ENCODE peak calls at places on chromosomes 13 and 19, in five cellular contexts. J is IMR-90, L is mesendoderm, Q is H9, X is mesenchymal stem cell. U is an unnamed sample.

GRCh38 chr19:48719263-48720171 is at the start of gene MAMSTR:
- DNase-seq in J (no peak), L (no peak), Q (peak), X (no peak), U (no peak)

GRCh38 chr13:72853000-72853399 is 71.1 kb downstream of the PIBF1 start:
- DNase-seq in J (peak), L (no peak), Q (no peak), X (no peak), U (no peak)

GRCh38 chr13:101698400-101698799 is 245.9 kb downstream of the ITGBL1 start:
- DNase-seq in J (peak), L (no peak), Q (no peak), X (no peak), U (no peak)

GRCh38 chr13:104024416-104025170 is 958.4 kb upstream of the SLC10A2 start:
- DNase-seq in J (peak), L (no peak), Q (no peak), X (peak), U (no peak)

GRCh38 chr13:113548171-113548641 is 36.3 kb upstream of the TFDP1 start:
- DNase-seq in J (no peak), L (no peak), Q (peak), X (no peak), U (no peak)

GRCh38 chr13:34076943-34077703 is 259.2 kb downstream of the RFC3 start:
- DNase-seq in J (peak), L (peak), Q (no peak), X (peak), U (no peak)

GRCh38 chr19:30864460-30865215 is 484.6 kb downstream of the TSHZ3 start:
- DNase-seq in J (no peak), L (no peak), Q (peak), X (no peak), U (no peak)

GRCh38 chr13:107450426-107450825 is 764.9 kb downstream of the LIG4 start:
- DNase-seq in J (peak), L (no peak), Q (no peak), X (no peak), U (no peak)

GRCh38 chr19:13291913-13292312 is 141.7 kb downstream of the IER2 start:
- DNase-seq in J (no peak), L (no peak), Q (no peak), X (no peak), U (no peak)

GRCh38 chr19:46975011-46975917 is 44.4 kb upstream of the NPAS1 start:
- DNase-seq in J (no peak), L (peak), Q (no peak), X (peak), U (no peak)

GRCh38 chr19:9538183-9539058 is at the start of gene ZNF426:
- DNase-seq in J (peak), L (peak), Q (peak), X (peak), U (peak)

GRCh38 chr13:98651716-98652115 is 74.8 kb upstream of the STK24 start:
- DNase-seq in J (no peak), L (no peak), Q (no peak), X (no peak), U (no peak)

GRCh38 chr19:17307876-17308377 is 1.4 kb upstream of the DDA1 start:
- DNase-seq in J (no peak), L (no peak), Q (no peak), X (no peak), U (no peak)

GRCh38 chr13:97281028-97281427 is 58.9 kb downstream of the MBNL2 start:
- DNase-seq in J (no peak), L (no peak), Q (no peak), X (no peak), U (no peak)

GRCh38 chr13:113729329-113730019 is 29.6 kb upstream of the TMEM255B start:
- DNase-seq in J (no peak), L (no peak), Q (no peak), X (no peak), U (no peak)

GRCh38 chr13:50357586-50358118 is 342.4 kb downstream of the KCNRG start:
- DNase-seq in J (peak), L (no peak), Q (no peak), X (peak), U (no peak)

GRCh38 chr19:2337329-2337707 is 8.8 kb downstream of the SPPL2B start:
- DNase-seq in J (peak), L (peak), Q (peak), X (peak), U (peak)

GRCh38 chr13:80989770-80990169 is 648.8 kb upstream of the SPRY2 start:
- DNase-seq in J (no peak), L (peak), Q (no peak), X (no peak), U (no peak)

GRCh38 chr13:79810671-79811070 is 329.7 kb downstream of the NDFIP2 start:
- DNase-seq in J (peak), L (peak), Q (no peak), X (peak), U (no peak)

GRCh38 chr19:47713046-47714021 is at the start of gene EHD2:
- DNase-seq in J (peak), L (peak), Q (peak), X (peak), U (no peak)

GRCh38 chr13:38824342-38824741 is 137.5 kb downstream of the FREM2 start:
- DNase-seq in J (no peak), L (peak), Q (peak), X (no peak), U (no peak)

GRCh38 chr13:98801626-98802418 is 49.4 kb upstream of the SLC15A1 start:
- DNase-seq in J (no peak), L (no peak), Q (no peak), X (no peak), U (no peak)

GRCh38 chr13:61684976-61685682 is 269.5 kb upstream of the PCDH20 start:
- DNase-seq in J (no peak), L (no peak), Q (no peak), X (no peak), U (no peak)

GRCh38 chr13:62544928-62545327 is 1129.3 kb upstream of the PCDH20 start:
- DNase-seq in J (no peak), L (peak), Q (no peak), X (no peak), U (no peak)

GRCh38 chr19:16062789-16063188 is 13.5 kb upstream of the TPM4 start:
- DNase-seq in J (no peak), L (peak), Q (peak), X (peak), U (no peak)

GRCh38 chr19:48629297-48629598 is 7.9 kb downstream of the DBP start:
- DNase-seq in J (no peak), L (no peak), Q (no peak), X (no peak), U (no peak)

GRCh38 chr13:40126301-40127085 is 471.0 kb downstream of the COG6 start:
- DNase-seq in J (no peak), L (no peak), Q (no peak), X (no peak), U (no peak)

GRCh38 chr19:14582894-14583340 is at the start of gene CLEC17A:
- DNase-seq in J (no peak), L (no peak), Q (no peak), X (no peak), U (no peak)

GRCh38 chr19:41892173-41892902 is 9.4 kb downstream of the ARHGEF1 start:
- DNase-seq in J (no peak), L (no peak), Q (no peak), X (no peak), U (no peak)

GRCh38 chr13:30735025-30735967 is at the start of gene ALOX5AP:
- DNase-seq in J (no peak), L (no peak), Q (no peak), X (no peak), U (no peak)
- H4K8ac ChIP-seq in J (peak), L (no peak), Q (no peak), X (no peak), U (no peak)

GRCh38 chr19:5977785-5978605 is at the start of gene RANBP3:
- DNase-seq in J (peak), L (peak), Q (peak), X (peak), U (peak)
- H3K4ac ChIP-seq in J (peak), L (peak), Q (no peak), X (peak), U (peak)

GRCh38 chr13:43057653-43058317 is 34.4 kb downstream of the DNAJC15 start:
- DNase-seq in J (no peak), L (peak), Q (peak), X (peak), U (no peak)
- H3K27ac ChIP-seq in J (no peak), L (peak), Q (no peak), X (peak), U (no peak)

DNA sequence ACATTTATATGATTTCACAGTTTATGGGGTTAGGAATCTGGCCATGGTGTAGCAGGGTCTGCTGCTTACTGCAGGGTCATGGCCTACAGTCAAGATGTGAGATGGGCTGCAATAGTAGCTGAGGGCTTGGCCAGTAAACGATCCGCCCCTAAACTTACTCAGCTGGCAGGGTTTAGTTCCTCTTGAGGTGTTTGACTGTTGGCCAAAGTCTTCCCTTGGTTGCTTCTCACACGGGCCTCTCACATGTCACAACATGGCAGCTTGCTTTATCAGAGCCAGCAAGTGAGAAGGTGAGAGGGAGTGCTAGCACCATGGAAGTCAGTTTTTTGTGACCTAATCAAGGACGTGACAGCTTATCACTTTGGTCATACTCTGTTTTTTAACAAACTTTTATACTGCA is 77.1 kb downstream of the DNAJC3 start:
- DNase-seq in J (no peak), L (peak), Q (no peak), X (no peak), U (no peak)
- H4K8ac ChIP-seq in J (no peak), L (no peak), Q (no peak), X (no peak), U (no peak)

DNA sequence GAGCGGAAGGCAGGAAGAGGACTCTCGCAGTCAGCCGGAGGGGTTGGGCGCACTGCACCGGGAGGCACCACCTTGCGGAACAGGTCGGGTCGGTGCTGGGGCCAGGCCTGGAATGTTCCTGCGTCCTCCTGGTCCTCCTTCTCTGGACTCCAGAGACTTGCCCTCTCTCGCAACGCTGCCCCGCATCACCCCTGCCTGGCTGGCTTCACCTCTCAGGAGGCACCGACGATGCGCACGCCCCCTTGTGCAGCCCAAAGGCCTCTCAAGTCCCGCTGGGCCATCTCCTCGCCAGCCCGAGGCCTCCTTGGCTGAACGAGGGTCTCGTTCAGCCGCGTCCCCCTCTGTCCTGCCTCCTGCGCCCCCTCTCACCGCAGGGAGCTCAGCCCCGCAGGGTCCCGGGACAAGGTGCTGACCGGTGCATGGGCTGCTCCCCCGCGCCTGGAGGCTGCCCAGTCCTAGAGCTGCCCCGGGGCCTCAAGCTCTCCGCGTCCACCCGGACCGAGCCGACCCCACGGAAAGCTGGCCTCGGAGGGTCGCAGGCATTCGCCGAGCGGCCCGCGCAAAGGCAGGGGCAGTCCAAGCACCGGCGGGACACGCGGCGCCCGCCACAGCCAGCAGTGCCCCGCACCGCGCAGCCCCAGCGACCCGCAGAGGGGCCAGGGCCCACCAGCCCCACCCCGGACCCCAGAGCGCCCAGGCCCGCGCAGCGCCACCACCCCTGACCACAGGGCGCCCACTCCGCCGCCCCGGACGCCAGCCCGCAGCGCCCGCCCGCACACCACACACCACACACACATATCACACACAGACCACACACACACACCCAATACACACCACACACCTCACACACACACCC is 133.8 kb downstream of the CRYL1 start:
- DNase-seq in J (no peak), L (peak), Q (no peak), X (no peak), U (no peak)
- H3K4ac ChIP-seq in J (no peak), L (no peak), Q (no peak), X (no peak), U (no peak)

GRCh38 chr13:75759531-75759930 is 123.4 kb downstream of the LMO7 start:
- DNase-seq in J (no peak), L (no peak), Q (no peak), X (no peak), U (no peak)
- H3K27ac ChIP-seq in J (peak), L (no peak), Q (no peak), X (no peak), U (no peak)

GRCh38 chr13:20525144-20525600 is 485 bp downstream of the CRYL1 start:
- DNase-seq in J (no peak), L (peak), Q (peak), X (peak), U (peak)
- H4K8ac ChIP-seq in J (peak), L (no peak), Q (no peak), X (peak), U (no peak)

DNA sequence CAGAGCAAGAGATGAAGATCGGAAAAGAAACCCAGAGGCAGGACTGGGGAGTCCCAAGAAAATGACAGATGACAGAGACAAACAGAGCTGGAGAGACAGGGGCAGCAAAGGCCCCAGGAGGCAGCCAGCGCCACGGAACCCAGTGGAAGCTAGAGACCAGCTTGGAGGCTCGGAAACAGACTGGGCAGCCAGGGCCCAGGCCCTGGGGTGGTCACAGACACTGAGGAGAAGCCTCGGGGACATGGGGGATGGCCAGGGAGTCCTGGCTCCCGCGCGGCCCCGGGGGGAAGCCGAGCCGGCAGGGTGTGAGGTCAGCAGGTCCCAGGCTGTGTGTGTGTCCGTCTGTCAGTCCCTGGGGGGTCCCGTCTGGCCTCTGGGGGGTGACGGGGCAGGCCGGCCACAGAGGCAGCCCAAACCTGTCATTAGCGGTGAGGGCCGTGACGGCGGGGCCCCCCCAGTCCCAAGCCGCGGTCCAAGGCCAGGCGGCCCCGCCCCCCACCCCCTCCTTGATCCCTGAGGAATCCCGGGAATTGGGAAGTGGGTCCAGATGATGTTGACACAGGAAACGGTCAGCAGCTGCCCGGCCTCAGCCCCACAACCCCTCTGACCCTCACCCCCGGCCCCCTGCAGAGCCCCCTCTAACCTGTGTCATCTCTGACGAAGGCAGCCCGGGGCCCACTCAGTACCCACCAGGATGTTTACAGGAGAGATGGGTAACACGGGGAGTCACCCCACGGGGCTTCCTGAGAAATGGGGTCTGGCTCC is 2.5 kb upstream of the TMEM190 start:
- DNase-seq in J (peak), L (peak), Q (no peak), X (peak), U (no peak)
- H3K4ac ChIP-seq in J (peak), L (no peak), Q (no peak), X (peak), U (no peak)

DNA sequence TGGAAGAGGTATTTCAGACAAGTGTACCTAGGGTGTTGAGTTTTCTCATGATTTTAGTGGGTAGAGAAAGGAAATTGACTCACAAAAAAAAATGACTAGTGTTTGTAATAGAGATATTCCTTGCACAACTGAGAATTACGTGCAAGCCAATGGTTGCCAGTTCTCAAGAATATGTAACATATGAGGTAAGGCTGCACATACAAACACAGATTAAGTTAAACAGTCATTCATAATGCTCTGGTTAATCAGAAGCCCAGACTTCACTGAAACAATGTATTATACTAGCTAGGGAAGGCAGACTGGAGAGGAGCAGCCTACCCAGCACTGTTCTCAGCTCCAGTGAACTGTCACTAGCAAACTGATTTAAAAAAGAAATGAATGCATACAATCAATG is 418.3 kb downstream of the DIAPH3 start:
- DNase-seq in J (peak), L (no peak), Q (no peak), X (peak), U (no peak)
- H3K27ac ChIP-seq in J (no peak), L (no peak), Q (no peak), X (peak), U (no peak)

U was measured in neuronal stem cell.